ENCODE peak calls at places on chromosomes 13 and 19, in six cellular contexts. D is IMR-90, C is HCT116, O is upper lobe of right lung, F is stomach, K is astrocyte. S is an unnamed sample.

GRCh38 chr13:20801704-20802103 is 27.9 kb upstream of the EEF1AKMT1 start:
- DNase-seq in F (no peak), O (no peak), C (no peak), D (no peak), K (no peak), S (no peak)

GRCh38 chr13:24203726-24204295 is 43.3 kb downstream of the SPATA13 start:
- DNase-seq in D (peak; percentile 50), C (no peak), K (no peak), O (no peak), F (no peak), S (no peak)

GRCh38 chr13:59112375-59112774 is 1051.4 kb downstream of the DIAPH3 start:
- DNase-seq in O (no peak), K (peak; percentile 100), D (peak; percentile 99), F (no peak), C (no peak), S (peak; percentile 64)

GRCh38 chr13:111621164-111621563 is 300.7 kb downstream of the TEX29 start:
- DNase-seq in O (no peak), C (no peak), K (no peak), D (no peak), F (no peak), S (no peak)

GRCh38 chr19:55585658-55586339 is 5.2 kb upstream of the ZNF579 start:
- DNase-seq in D (peak; percentile 63), K (peak; percentile 63), C (no peak), F (peak; percentile 76), O (peak; percentile 93), S (no peak)

GRCh38 chr13:57627663-57628062 is 3.9 kb upstream of the PCDH17 start:
- DNase-seq in C (no peak), F (no peak), O (no peak), D (peak; percentile 2), K (peak; percentile 12), S (no peak)

GRCh38 chr13:39462456-39462855 is 140.5 kb downstream of the LHFPL6 start:
- DNase-seq in K (peak; percentile 57), C (no peak), F (no peak), O (no peak), D (no peak), S (no peak)

GRCh38 chr13:76635232-76636021 is 250.8 kb downstream of the KCTD12 start:
- DNase-seq in O (no peak), C (no peak), F (no peak), K (no peak), D (no peak), S (no peak)

GRCh38 chr19:2231621-2232221 is 4.4 kb downstream of the PLEKHJ1 start:
- DNase-seq in F (no peak), K (no peak), D (no peak), C (no peak), O (no peak), S (no peak)

GRCh38 chr13:40120781-40121180 is 465.3 kb downstream of the COG6 start:
- DNase-seq in O (no peak), K (peak; percentile 76), F (no peak), C (no peak), D (no peak), S (no peak)

GRCh38 chr13:21663197-21663596 is 7.7 kb upstream of the FGF9 start:
- DNase-seq in C (no peak), F (no peak), O (no peak), K (no peak), D (no peak), S (no peak)

GRCh38 chr19:16364231-16364865 is 39.7 kb downstream of the KLF2 start:
- DNase-seq in C (no peak), F (no peak), D (no peak), O (no peak), K (no peak), S (no peak)

GRCh38 chr13:88189724-88190123 is 518.6 kb downstream of the SLITRK5 start:
- DNase-seq in O (no peak), F (no peak), D (no peak), C (no peak), K (no peak), S (no peak)

GRCh38 chr13:28485551-28485950 is 9.4 kb downstream of the FLT1 start:
- DNase-seq in K (no peak), C (no peak), O (no peak), D (no peak), F (no peak), S (no peak)

GRCh38 chr13:103140001-103140671 is 73.9 kb upstream of the SLC10A2 start:
- DNase-seq in D (no peak), K (no peak), F (no peak), C (peak; percentile 16), O (no peak), S (no peak)

GRCh38 chr19:17846146-17846545 is 1.6 kb downstream of the JAK3 start:
- DNase-seq in K (no peak), C (no peak), O (no peak), F (no peak), D (no peak), S (no peak)

GRCh38 chr19:16459680-16460079 is 12.1 kb downstream of the EPS15L1 start:
- DNase-seq in D (no peak), K (no peak), F (no peak), C (no peak), O (no peak), S (no peak)

GRCh38 chr13:28138012-28138755 is at the start of gene PAN3:
- DNase-seq in C (peak; percentile 78), O (peak; percentile 97), D (peak; percentile 89), K (peak; percentile 71), F (peak; percentile 94), S (peak; percentile 72)

GRCh38 chr19:44303976-44304568 is 753 bp downstream of the ZNF235 start:
- DNase-seq in F (no peak), O (no peak), D (peak; percentile 3), C (no peak), K (peak; percentile 37), S (no peak)

GRCh38 chr13:90331974-90332373 is 1015.5 kb upstream of the MIR17HG start:
- DNase-seq in F (no peak), D (no peak), C (no peak), K (no peak), O (no peak), S (no peak)

GRCh38 chr13:110475117-110475516 is 86.4 kb downstream of the RAB20 start:
- DNase-seq in O (no peak), K (no peak), F (no peak), D (no peak), C (no peak), S (no peak)

GRCh38 chr13:44394649-44395048 is 21.0 kb downstream of the SERP2 start:
- DNase-seq in F (no peak), C (no peak), O (no peak), D (no peak), K (no peak), S (no peak)

GRCh38 chr13:21625366-21625765 is 21.4 kb upstream of the MICU2 start:
- DNase-seq in C (peak; percentile 59), O (no peak), K (peak; percentile 7), D (peak; percentile 52), F (no peak), S (no peak)

GRCh38 chr13:48496796-48497195 is 36.1 kb downstream of the RCBTB2 start:
- DNase-seq in F (no peak), K (no peak), C (no peak), D (no peak), O (no peak), S (no peak)

GRCh38 chr13:30111810-30112209 is 195.5 kb downstream of the KATNAL1 start:
- DNase-seq in K (no peak), F (no peak), C (no peak), O (no peak), D (no peak), S (no peak)

GRCh38 chr13:94175076-94175475 is 304.4 kb downstream of the DCT start:
- DNase-seq in K (no peak), O (no peak), C (no peak), F (no peak), D (no peak), S (no peak)

GRCh38 chr19:15291089-15291488 is 41.2 kb downstream of the BRD4 start:
- DNase-seq in K (peak; percentile 73), D (peak; percentile 83), C (no peak), O (no peak), F (no peak), S (no peak)
- H3K4me1 ChIP-seq in K (peaks cover 26% of the 10 kb centered on the region), D (peaks cover 41% of the 10 kb centered on the region), C (peaks cover 3% of the 10 kb centered on the region), O (peaks cover 100% of the 10 kb centered on the region), F (peaks cover 88% of the 10 kb centered on the region), S (peaks cover 28% of the 10 kb centered on the region)

GRCh38 chr13:106810069-106810468 is 242.1 kb upstream of the ARGLU1 start:
- DNase-seq in F (no peak), C (no peak), D (no peak), O (no peak), K (no peak), S (no peak)

GRCh38 chr13:106799731-106800335 is 231.9 kb upstream of the ARGLU1 start:
- DNase-seq in C (no peak), O (no peak), F (no peak), D (no peak), K (no peak), S (no peak)

GRCh38 chr13:106802917-106803316 is 235.0 kb upstream of the ARGLU1 start:
- DNase-seq in K (no peak), C (no peak), D (no peak), O (no peak), F (no peak), S (no peak)

GRCh38 chr13:106804996-106805395 is 237.1 kb upstream of the ARGLU1 start:
- DNase-seq in O (no peak), D (no peak), C (no peak), F (no peak), K (no peak), S (no peak)
- H3K27ac ChIP-seq in O (no peak overlapping the region), D (no peak overlapping the region), C (no peak overlapping the region), F (no peak overlapping the region), K (no peak overlapping the region), S (no peak overlapping the region)

DNA sequence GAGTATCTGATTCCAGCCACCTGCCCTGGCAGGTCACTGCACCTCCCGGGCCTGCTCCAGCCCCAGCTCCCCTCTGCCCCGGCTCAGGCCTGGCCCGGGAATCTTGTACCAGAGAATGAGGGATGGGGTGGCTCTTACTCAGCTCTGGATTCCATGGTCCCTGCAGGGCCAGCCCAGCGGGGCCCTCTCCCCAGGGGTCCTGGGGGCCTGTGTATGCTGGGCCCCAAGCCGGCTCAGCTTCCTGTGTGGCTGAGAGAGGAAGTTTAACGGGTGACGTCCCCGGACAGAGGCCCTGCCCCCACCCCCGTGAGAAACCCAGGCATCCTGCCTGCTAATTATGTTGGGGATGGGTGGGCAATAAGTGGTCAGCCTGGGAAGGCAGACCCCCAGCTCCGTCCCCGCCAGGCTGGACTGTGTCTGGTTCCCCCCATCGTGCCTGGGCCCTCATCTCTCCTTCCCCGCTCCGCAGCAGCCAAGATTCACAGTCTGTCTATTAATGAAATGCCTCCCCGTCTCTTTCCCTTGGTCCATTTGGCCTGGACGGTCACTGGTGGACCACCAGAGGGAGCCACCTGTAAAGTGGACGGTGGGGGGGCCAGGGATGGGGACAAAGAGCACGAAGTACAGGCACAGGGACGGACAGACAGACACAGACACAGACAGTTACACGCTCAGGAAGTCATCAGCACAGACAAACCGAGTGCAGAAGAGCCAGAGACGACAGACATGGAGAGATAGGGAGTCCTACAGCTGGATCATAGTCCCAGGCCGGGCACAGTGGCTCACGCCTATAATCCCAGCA is at the start of gene DENND1C:
- DNase-seq in K (no peak), F (peak; percentile 52), O (no peak), C (no peak), D (no peak), S (no peak)
- TF ChIP-seq CTCF in K (peak; percentile 18), F (no peak), O (peak; percentile 57), C (peak; percentile 65), D (peak; percentile 37), S (peak; percentile 16)

GRCh38 chr13:50421457-50422130 is 406.4 kb downstream of the KCNRG start:
- DNase-seq in K (peak; percentile 63), O (no peak), F (no peak), C (no peak), D (peak; percentile 38), S (no peak)
- H3K4me1 ChIP-seq in K (peaks cover 20% of the 10 kb centered on the region), O (peaks cover 5% of the 10 kb centered on the region), F (peaks cover 10% of the 10 kb centered on the region), C (peaks cover 9% of the 10 kb centered on the region), D (peaks cover 9% of the 10 kb centered on the region), S (peaks cover 31% of the 10 kb centered on the region)